ENCODE peak calls at places on chromosomes 2 and 18, in five cellular contexts. One of them, this sample, is unnamed.

GRCh38 chr2:1550658-1551316 is 137.5 kb downstream of the TPO start:
- DNase-seq in IMR-90: peak; percentile 22
- DNase-seq in HepG2: no peak
- DNase-seq in K562: peak; percentile 85
- DNase-seq in A549: peak; percentile 46
- DNase-seq in this sample: no peak

GRCh38 chr2:9974344-9974743 is 22.9 kb downstream of the GRHL1 start:
- DNase-seq in IMR-90: peak; percentile 49
- DNase-seq in HepG2: no peak
- DNase-seq in K562: no peak
- DNase-seq in A549: no peak
- DNase-seq in this sample: no peak

GRCh38 chr18:2716394-2717326 is 61.1 kb downstream of the SMCHD1 start:
- DNase-seq in IMR-90: no peak
- DNase-seq in HepG2: no peak
- DNase-seq in K562: no peak
- DNase-seq in A549: no peak
- DNase-seq in this sample: no peak

GRCh38 chr2:129193961-129194360 is 785.5 kb upstream of the RAB6C start:
- DNase-seq in IMR-90: no peak
- DNase-seq in HepG2: no peak
- DNase-seq in K562: no peak
- DNase-seq in A549: peak; percentile 10
- DNase-seq in this sample: no peak

GRCh38 chr2:29228276-29228675 is 113.1 kb downstream of the CLIP4 start:
- DNase-seq in IMR-90: peak; percentile 30
- DNase-seq in HepG2: no peak
- DNase-seq in K562: no peak
- DNase-seq in A549: no peak
- DNase-seq in this sample: no peak

GRCh38 chr18:77133920-77134496 is 1.4 kb upstream of the MBP start:
- DNase-seq in IMR-90: no peak
- DNase-seq in HepG2: peak; percentile 20
- DNase-seq in K562: no peak
- DNase-seq in A549: no peak
- DNase-seq in this sample: no peak

GRCh38 chr2:176637134-176637496 is 367.9 kb downstream of the MTX2 start:
- DNase-seq in IMR-90: no peak
- DNase-seq in HepG2: no peak
- DNase-seq in K562: no peak
- DNase-seq in A549: no peak
- DNase-seq in this sample: no peak

GRCh38 chr2:71299507-71299906 is 32.1 kb upstream of the ZNF638 start:
- DNase-seq in IMR-90: peak; percentile 36
- DNase-seq in HepG2: peak; percentile 40
- DNase-seq in K562: peak; percentile 44
- DNase-seq in A549: peak; percentile 39
- DNase-seq in this sample: no peak

GRCh38 chr2:194176134-194176533 is 1480.9 kb upstream of the SLC39A10 start:
- DNase-seq in IMR-90: no peak
- DNase-seq in HepG2: no peak
- DNase-seq in K562: no peak
- DNase-seq in A549: no peak
- DNase-seq in this sample: no peak

GRCh38 chr18:75140296-75140695 is 68.6 kb downstream of the PTGR3 start:
- DNase-seq in IMR-90: no peak
- DNase-seq in HepG2: no peak
- DNase-seq in K562: no peak
- DNase-seq in A549: no peak
- DNase-seq in this sample: no peak

GRCh38 chr2:101149241-101150192 is 1.7 kb downstream of the TBC1D8 start:
- DNase-seq in IMR-90: no peak
- DNase-seq in HepG2: peak; percentile 74
- DNase-seq in K562: no peak
- DNase-seq in A549: peak; percentile 79
- DNase-seq in this sample: no peak

GRCh38 chr2:223697316-223697875 is 95.2 kb upstream of the SCG2 start:
- DNase-seq in IMR-90: no peak
- DNase-seq in HepG2: no peak
- DNase-seq in K562: no peak
- DNase-seq in A549: no peak
- DNase-seq in this sample: no peak

GRCh38 chr2:180980185-180980942 is at the start of gene UBE2E3:
- DNase-seq in IMR-90: peak; percentile 72
- DNase-seq in HepG2: peak; percentile 67
- DNase-seq in K562: peak; percentile 94
- DNase-seq in A549: peak; percentile 77
- DNase-seq in this sample: peak; percentile 54

GRCh38 chr18:51361130-51361860 is 163.8 kb upstream of the MEX3C start:
- DNase-seq in IMR-90: no peak
- DNase-seq in HepG2: peak; percentile 60
- DNase-seq in K562: no peak
- DNase-seq in A549: no peak
- DNase-seq in this sample: no peak

GRCh38 chr2:147937744-147938349 is 82.7 kb downstream of the ORC4 start:
- DNase-seq in IMR-90: peak; percentile 40
- DNase-seq in HepG2: peak; percentile 40
- DNase-seq in K562: peak; percentile 47
- DNase-seq in A549: peak; percentile 37
- DNase-seq in this sample: no peak

GRCh38 chr2:214019229-214019972 is 391.5 kb upstream of the VWC2L start:
- DNase-seq in IMR-90: peak; percentile 97
- DNase-seq in HepG2: no peak
- DNase-seq in K562: no peak
- DNase-seq in A549: peak; percentile 87
- DNase-seq in this sample: no peak

GRCh38 chr2:72148391-72148974 is 821 bp upstream of the CYP26B1 start:
- DNase-seq in IMR-90: no peak
- DNase-seq in HepG2: no peak
- DNase-seq in K562: peak; percentile 47
- DNase-seq in A549: peak; percentile 40
- DNase-seq in this sample: no peak

GRCh38 chr18:55100817-55101457 is 141.7 kb upstream of the CCDC68 start:
- DNase-seq in IMR-90: peak; percentile 54
- DNase-seq in HepG2: no peak
- DNase-seq in K562: no peak
- DNase-seq in A549: peak; percentile 71
- DNase-seq in this sample: no peak

GRCh38 chr2:238098854-238099708 is 1.1 kb upstream of the ESPNL start:
- DNase-seq in IMR-90: no peak
- DNase-seq in HepG2: no peak
- DNase-seq in K562: no peak
- DNase-seq in A549: no peak
- DNase-seq in this sample: peak; percentile 38

GRCh38 chr2:177604291-177605065 is 211.9 kb downstream of the AGPS start:
- DNase-seq in IMR-90: peak; percentile 71
- DNase-seq in HepG2: peak; percentile 76
- DNase-seq in K562: peak; percentile 45
- DNase-seq in A549: peak; percentile 51
- DNase-seq in this sample: no peak

GRCh38 chr2:11729362-11730212 is 16.8 kb upstream of the LPIN1 start:
- DNase-seq in IMR-90: no peak
- DNase-seq in HepG2: no peak
- DNase-seq in K562: no peak
- DNase-seq in A549: no peak
- DNase-seq in this sample: no peak

GRCh38 chr2:54598347-54599325 is 124.8 kb upstream of the EML6 start:
- DNase-seq in IMR-90: peak; percentile 47
- DNase-seq in HepG2: no peak
- DNase-seq in K562: no peak
- DNase-seq in A549: no peak
- DNase-seq in this sample: no peak

GRCh38 chr2:70190086-70190412 is 770 bp downstream of the C2orf42 start:
- DNase-seq in IMR-90: peak; percentile 33
- DNase-seq in HepG2: no peak
- DNase-seq in K562: no peak
- DNase-seq in A549: no peak
- DNase-seq in this sample: no peak

GRCh38 chr2:33694904-33695303 is 95.8 kb upstream of the FAM98A start:
- DNase-seq in IMR-90: no peak
- DNase-seq in HepG2: no peak
- DNase-seq in K562: no peak
- DNase-seq in A549: no peak
- DNase-seq in this sample: no peak

GRCh38 chr18:47174545-47175116 is 1.5 kb downstream of the IER3IP1 start:
- DNase-seq in IMR-90: no peak
- DNase-seq in HepG2: no peak
- DNase-seq in K562: no peak
- DNase-seq in A549: peak; percentile 10
- DNase-seq in this sample: no peak

GRCh38 chr2:127187831-127188230 is 32.3 kb downstream of the CYP27C1 start:
- DNase-seq in IMR-90: no peak
- DNase-seq in HepG2: no peak
- DNase-seq in K562: no peak
- DNase-seq in A549: no peak
- DNase-seq in this sample: no peak

GRCh38 chr2:12151716-12152115 is 405.3 kb downstream of the LPIN1 start:
- DNase-seq in IMR-90: no peak
- DNase-seq in HepG2: no peak
- DNase-seq in K562: no peak
- DNase-seq in A549: no peak
- DNase-seq in this sample: no peak

GRCh38 chr18:48790226-48790863 is 160.4 kb downstream of the SMAD7 start:
- DNase-seq in IMR-90: no peak
- DNase-seq in HepG2: no peak
- DNase-seq in K562: no peak
- DNase-seq in A549: no peak
- DNase-seq in this sample: no peak

GRCh38 chr2:68317971-68318685 is 1.6 kb downstream of the CNRIP1 start:
- DNase-seq in IMR-90: no peak
- DNase-seq in HepG2: no peak
- DNase-seq in K562: no peak
- DNase-seq in A549: no peak
- DNase-seq in this sample: no peak

DNA sequence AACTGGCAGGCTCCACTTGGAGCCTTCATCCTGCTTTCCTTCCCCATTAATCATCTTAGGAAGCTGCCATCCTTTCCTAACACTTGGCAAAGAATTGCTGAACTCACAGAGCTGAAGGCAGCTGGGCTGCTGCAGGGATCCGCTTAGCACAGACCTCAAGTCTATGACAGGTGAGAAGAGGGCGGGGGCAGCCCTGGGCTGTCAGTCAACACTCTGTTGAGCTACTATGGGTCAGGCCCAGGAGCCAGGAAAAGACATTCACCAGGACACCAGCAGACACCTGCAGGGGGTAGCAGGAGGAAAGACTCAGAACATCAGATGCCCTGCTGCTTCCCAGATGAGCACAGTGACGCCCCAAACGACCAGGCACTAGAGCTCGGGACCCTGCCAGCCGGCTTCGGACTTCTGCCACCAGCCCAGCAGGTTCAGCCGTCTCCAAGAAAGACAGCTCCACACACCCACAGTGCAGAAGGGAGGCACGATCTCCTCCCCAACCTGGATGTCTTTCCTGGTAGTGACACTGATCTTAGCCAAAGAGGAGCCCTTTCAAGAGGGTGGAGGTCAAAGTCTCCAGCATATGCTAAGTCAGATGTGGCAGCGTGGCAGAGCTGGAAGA is 55.2 kb downstream of the SNORC start:
- DNase-seq in IMR-90: no peak
- DNase-seq in HepG2: no peak
- DNase-seq in K562: no peak
- DNase-seq in A549: no peak
- DNase-seq in this sample: peak; percentile 51
- TF ChIP-seq MAFK in IMR-90: no peak
- TF ChIP-seq MAFK in HepG2: no peak
- TF ChIP-seq MAFK in K562: no peak
- TF ChIP-seq MAFK in A549: no peak
- TF ChIP-seq MAFK in this sample: no peak

DNA sequence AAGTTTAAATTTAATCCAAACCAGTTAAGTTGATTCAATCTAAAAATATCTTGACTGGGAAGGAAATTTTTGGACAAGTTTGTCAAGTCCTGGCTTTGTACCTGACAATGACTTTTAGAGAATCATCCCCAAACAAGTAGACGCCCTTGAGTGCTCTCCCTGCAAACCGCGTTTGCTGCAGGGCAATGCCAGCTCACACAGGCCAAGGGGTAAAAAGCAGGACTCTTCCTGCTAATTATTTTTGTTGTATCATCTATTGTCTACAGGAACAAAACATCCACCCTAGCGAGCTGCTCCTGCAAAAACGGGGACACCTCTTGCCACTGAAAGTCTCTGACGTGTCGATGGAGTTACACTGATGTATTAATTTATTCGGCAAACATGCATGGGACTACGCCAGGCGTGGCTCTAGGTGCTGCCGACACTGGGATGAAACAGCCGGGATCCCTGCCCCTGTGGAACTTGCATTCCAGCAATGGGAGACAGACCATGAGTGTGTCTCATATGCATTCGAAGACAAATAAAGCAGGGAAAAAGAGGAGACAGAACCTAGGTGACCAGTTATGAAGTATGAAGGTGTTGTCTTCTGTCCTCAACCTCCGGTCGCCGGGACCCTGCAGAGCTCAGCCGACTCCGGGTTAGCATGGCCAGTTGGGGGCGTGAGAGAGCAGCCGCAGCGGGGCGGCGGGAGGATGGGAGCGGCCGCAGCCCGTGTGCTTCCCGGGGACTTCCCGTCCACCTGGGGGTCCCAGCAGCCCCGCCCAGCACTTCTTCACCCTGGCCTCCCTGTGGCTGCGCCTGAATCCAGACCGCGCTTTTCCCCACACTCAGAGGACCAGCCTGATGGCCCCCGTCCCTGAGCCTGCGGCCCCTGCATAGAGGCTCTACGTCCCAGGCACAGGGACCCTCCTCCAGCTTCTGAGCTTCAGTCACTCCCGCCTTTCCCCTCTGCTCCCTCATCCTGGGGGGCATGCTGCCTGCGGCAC is 11.2 kb downstream of the ID2 start:
- DNase-seq in IMR-90: no peak
- DNase-seq in HepG2: peak; percentile 30
- DNase-seq in K562: peak; percentile 70
- DNase-seq in A549: peak; percentile 55
- DNase-seq in this sample: no peak
- TF ChIP-seq MAFK in IMR-90: no peak
- TF ChIP-seq MAFK in HepG2: no peak
- TF ChIP-seq MAFK in K562: no peak
- TF ChIP-seq MAFK in A549: no peak
- TF ChIP-seq MAFK in this sample: no peak

GRCh38 chr18:50189160-50189559 is 5.8 kb downstream of the MYO5B start:
- DNase-seq in IMR-90: no peak
- DNase-seq in HepG2: no peak
- DNase-seq in K562: no peak
- DNase-seq in A549: no peak
- DNase-seq in this sample: no peak
- TF ChIP-seq MAFK in IMR-90: no peak
- TF ChIP-seq MAFK in HepG2: no peak
- TF ChIP-seq MAFK in K562: no peak
- TF ChIP-seq MAFK in A549: no peak
- TF ChIP-seq MAFK in this sample: no peak

DNA sequence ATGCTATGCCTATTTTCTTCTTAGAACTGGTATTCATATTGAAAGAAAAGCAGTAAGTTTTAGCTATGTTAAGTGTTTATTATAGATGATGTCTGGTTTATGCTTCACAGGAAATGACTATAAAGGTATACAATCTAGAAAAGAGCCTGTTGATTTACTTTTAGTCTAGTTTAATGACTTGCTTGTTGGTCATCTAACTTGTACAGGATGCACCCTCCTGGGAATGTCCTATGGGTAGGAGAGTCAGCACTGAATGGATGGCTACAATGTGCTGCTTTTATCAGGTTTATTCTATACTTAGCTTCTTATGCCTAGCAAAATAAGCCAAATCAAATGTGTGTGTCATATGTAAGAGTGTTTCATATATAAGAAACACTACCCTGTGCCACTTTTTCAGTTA is 175.8 kb downstream of the DIS3L2 start:
- DNase-seq in IMR-90: peak; percentile 80
- DNase-seq in HepG2: no peak
- DNase-seq in K562: no peak
- DNase-seq in A549: no peak
- DNase-seq in this sample: no peak
- TF ChIP-seq MAFK in IMR-90: no peak
- TF ChIP-seq MAFK in HepG2: no peak
- TF ChIP-seq MAFK in K562: no peak
- TF ChIP-seq MAFK in A549: no peak
- TF ChIP-seq MAFK in this sample: no peak

This sample was measured in H1.